ENCODE peak calls at places on chromosomes 4 and X, in five cellular contexts. One of them, this sample, is unnamed.

GRCh38 chr4:109820563-109820962 is 5.0 kb downstream of the GAR1 start:
- DNase-seq in RWPE1: no peak
- DNase-seq in bronchial epithelial cell: no peak
- DNase-seq in ascending aorta: no peak
- DNase-seq in sigmoid colon: no peak
- DNase-seq in this sample: peak; percentile 50

GRCh38 chr4:3251691-3252479 is 2.9 kb downstream of the MSANTD1 start:
- DNase-seq in RWPE1: no peak
- DNase-seq in bronchial epithelial cell: no peak
- DNase-seq in ascending aorta: peak; percentile 58
- DNase-seq in sigmoid colon: peak; percentile 57
- DNase-seq in this sample: no peak

GRCh38 chr4:6890358-6890757 is 19.3 kb upstream of the TBC1D14 start:
- DNase-seq in RWPE1: no peak
- DNase-seq in bronchial epithelial cell: no peak
- DNase-seq in ascending aorta: no peak
- DNase-seq in sigmoid colon: peak; percentile 32
- DNase-seq in this sample: no peak

GRCh38 chrX:46961574-46962279 is 49.5 kb downstream of the JADE3 start:
- DNase-seq in RWPE1: no peak
- DNase-seq in bronchial epithelial cell: no peak
- DNase-seq in ascending aorta: no peak
- DNase-seq in sigmoid colon: no peak
- DNase-seq in this sample: no peak

GRCh38 chrX:46757052-46757451 is 1.9 kb downstream of the SLC9A7 start:
- DNase-seq in RWPE1: no peak
- DNase-seq in bronchial epithelial cell: no peak
- DNase-seq in ascending aorta: no peak
- DNase-seq in sigmoid colon: no peak
- DNase-seq in this sample: no peak

GRCh38 chrX:40073439-40074054 is 24.2 kb downstream of the BCOR start:
- DNase-seq in RWPE1: no peak
- DNase-seq in bronchial epithelial cell: no peak
- DNase-seq in ascending aorta: no peak
- DNase-seq in sigmoid colon: no peak
- DNase-seq in this sample: no peak

GRCh38 chr4:152778656-152779512 is 646 bp downstream of the TIGD4 start:
- DNase-seq in RWPE1: peak; percentile 3
- DNase-seq in bronchial epithelial cell: peak; percentile 27
- DNase-seq in ascending aorta: no peak
- DNase-seq in sigmoid colon: peak; percentile 66
- DNase-seq in this sample: peak; percentile 49

GRCh38 chr4:107721436-107722090 is 1.5 kb upstream of the PAPSS1 start:
- DNase-seq in RWPE1: no peak
- DNase-seq in bronchial epithelial cell: no peak
- DNase-seq in ascending aorta: no peak
- DNase-seq in sigmoid colon: no peak
- DNase-seq in this sample: no peak

GRCh38 chr4:112514079-112514448 is 1.9 kb downstream of the NEUROG2 start:
- DNase-seq in RWPE1: no peak
- DNase-seq in bronchial epithelial cell: no peak
- DNase-seq in ascending aorta: no peak
- DNase-seq in sigmoid colon: no peak
- DNase-seq in this sample: no peak

GRCh38 chr4:164177186-164177585 is 576.7 kb upstream of the SMIM31 start:
- DNase-seq in RWPE1: no peak
- DNase-seq in bronchial epithelial cell: no peak
- DNase-seq in ascending aorta: no peak
- DNase-seq in sigmoid colon: no peak
- DNase-seq in this sample: no peak

GRCh38 chr4:15765306-15765705 is 12.8 kb upstream of the CD38 start:
- DNase-seq in RWPE1: no peak
- DNase-seq in bronchial epithelial cell: no peak
- DNase-seq in ascending aorta: no peak
- DNase-seq in sigmoid colon: no peak
- DNase-seq in this sample: no peak

DNA sequence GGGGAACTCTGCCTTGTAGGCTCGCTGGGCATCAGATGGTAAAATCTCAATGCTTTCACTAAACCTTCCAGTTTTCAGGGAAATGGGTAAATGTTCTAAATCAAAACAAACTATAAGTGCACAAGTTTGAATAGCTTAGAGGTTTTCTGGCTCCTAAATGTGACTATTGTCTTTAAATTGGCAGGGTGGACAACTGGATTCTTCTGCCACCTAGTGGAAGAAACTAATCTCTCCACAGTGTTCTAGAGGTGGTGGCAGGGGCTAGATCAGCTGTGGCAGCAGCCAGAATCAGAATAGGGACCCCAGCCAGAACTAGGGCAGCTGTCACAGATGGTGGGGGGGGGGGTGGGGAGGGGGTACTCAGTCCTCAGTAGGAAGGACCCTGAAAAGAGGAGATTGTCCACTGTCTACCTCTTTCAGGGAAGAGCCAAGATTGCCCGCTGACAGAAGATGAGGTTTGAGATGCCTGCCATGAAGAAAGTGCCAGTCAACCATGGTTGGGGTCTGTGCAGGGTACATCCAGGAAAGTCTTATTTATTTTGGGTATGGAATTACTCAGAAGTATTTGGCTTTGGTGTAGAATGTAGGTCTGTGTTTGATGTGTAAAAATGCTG is 201.4 kb downstream of the CCNG2 start:
- DNase-seq in RWPE1: peak; percentile 60
- DNase-seq in bronchial epithelial cell: peak; percentile 47
- DNase-seq in ascending aorta: no peak
- DNase-seq in sigmoid colon: no peak
- DNase-seq in this sample: no peak
- TF ChIP-seq CTCF in RWPE1: peak; percentile 57
- TF ChIP-seq CTCF in bronchial epithelial cell: peak; percentile 69
- TF ChIP-seq CTCF in ascending aorta: no peak
- TF ChIP-seq CTCF in sigmoid colon: peak; percentile 14
- TF ChIP-seq CTCF in this sample: no peak

GRCh38 chrX:139758250-139758649 is 50.3 kb upstream of the MCF2 start:
- DNase-seq in RWPE1: no peak
- DNase-seq in bronchial epithelial cell: no peak
- DNase-seq in ascending aorta: no peak
- DNase-seq in sigmoid colon: no peak
- DNase-seq in this sample: no peak

GRCh38 chrX:139762400-139763183 is 54.6 kb upstream of the MCF2 start:
- DNase-seq in RWPE1: no peak
- DNase-seq in bronchial epithelial cell: no peak
- DNase-seq in ascending aorta: peak; percentile 68
- DNase-seq in sigmoid colon: no peak
- DNase-seq in this sample: no peak

GRCh38 chrX:139758809-139759208 is 50.8 kb upstream of the MCF2 start:
- DNase-seq in RWPE1: no peak
- DNase-seq in bronchial epithelial cell: peak; percentile 18
- DNase-seq in ascending aorta: no peak
- DNase-seq in sigmoid colon: no peak
- DNase-seq in this sample: no peak

GRCh38 chrX:139759637-139760036 is 51.7 kb upstream of the MCF2 start:
- DNase-seq in RWPE1: no peak
- DNase-seq in bronchial epithelial cell: peak; percentile 20
- DNase-seq in ascending aorta: no peak
- DNase-seq in sigmoid colon: no peak
- DNase-seq in this sample: no peak
- TF ChIP-seq CTCF in RWPE1: no peak
- TF ChIP-seq CTCF in bronchial epithelial cell: peak; percentile 25
- TF ChIP-seq CTCF in ascending aorta: peak; percentile 6
- TF ChIP-seq CTCF in sigmoid colon: no peak
- TF ChIP-seq CTCF in this sample: no peak

GRCh38 chr4:56619160-56619559 is 61.9 kb downstream of the HOPX start:
- DNase-seq in RWPE1: no peak
- DNase-seq in bronchial epithelial cell: peak; percentile 56
- DNase-seq in ascending aorta: no peak
- DNase-seq in sigmoid colon: no peak
- DNase-seq in this sample: no peak
- TF ChIP-seq CTCF in RWPE1: no peak
- TF ChIP-seq CTCF in bronchial epithelial cell: peak; percentile 12
- TF ChIP-seq CTCF in ascending aorta: no peak
- TF ChIP-seq CTCF in sigmoid colon: no peak
- TF ChIP-seq CTCF in this sample: no peak

GRCh38 chr4:47486306-47486705 is 1.2 kb downstream of the ATP10D start:
- DNase-seq in RWPE1: no peak
- DNase-seq in bronchial epithelial cell: no peak
- DNase-seq in ascending aorta: no peak
- DNase-seq in sigmoid colon: no peak
- DNase-seq in this sample: no peak

GRCh38 chr4:47493238-47494123 is 8.4 kb downstream of the ATP10D start:
- DNase-seq in RWPE1: no peak
- DNase-seq in bronchial epithelial cell: no peak
- DNase-seq in ascending aorta: no peak
- DNase-seq in sigmoid colon: no peak
- DNase-seq in this sample: no peak

GRCh38 chr4:47488706-47489105 is 3.6 kb downstream of the ATP10D start:
- DNase-seq in RWPE1: no peak
- DNase-seq in bronchial epithelial cell: no peak
- DNase-seq in ascending aorta: no peak
- DNase-seq in sigmoid colon: no peak
- DNase-seq in this sample: no peak

GRCh38 chr4:47494124-47494430 is 9.0 kb downstream of the ATP10D start:
- DNase-seq in RWPE1: no peak
- DNase-seq in bronchial epithelial cell: no peak
- DNase-seq in ascending aorta: no peak
- DNase-seq in sigmoid colon: no peak
- DNase-seq in this sample: no peak

GRCh38 chr4:47490550-47490949 is 5.5 kb downstream of the ATP10D start:
- DNase-seq in RWPE1: peak; percentile 27
- DNase-seq in bronchial epithelial cell: peak; percentile 79
- DNase-seq in ascending aorta: no peak
- DNase-seq in sigmoid colon: no peak
- DNase-seq in this sample: no peak
- TF ChIP-seq CTCF in RWPE1: peak; percentile 18
- TF ChIP-seq CTCF in bronchial epithelial cell: peak; percentile 64
- TF ChIP-seq CTCF in ascending aorta: no peak
- TF ChIP-seq CTCF in sigmoid colon: no peak
- TF ChIP-seq CTCF in this sample: no peak

GRCh38 chr4:67087897-67088296 is 457.4 kb downstream of the CENPC start:
- DNase-seq in RWPE1: peak; percentile 5
- DNase-seq in bronchial epithelial cell: peak; percentile 49
- DNase-seq in ascending aorta: no peak
- DNase-seq in sigmoid colon: no peak
- DNase-seq in this sample: no peak
- TF ChIP-seq CTCF in RWPE1: peak; percentile 20
- TF ChIP-seq CTCF in bronchial epithelial cell: peak; percentile 57
- TF ChIP-seq CTCF in ascending aorta: no peak
- TF ChIP-seq CTCF in sigmoid colon: no peak
- TF ChIP-seq CTCF in this sample: peak; percentile 39

GRCh38 chr4:26457412-26457811 is 32.9 kb downstream of the CCKAR start:
- DNase-seq in RWPE1: no peak
- DNase-seq in bronchial epithelial cell: no peak
- DNase-seq in ascending aorta: no peak
- DNase-seq in sigmoid colon: no peak
- DNase-seq in this sample: no peak

GRCh38 chr4:26459054-26459755 is 31.1 kb downstream of the CCKAR start:
- DNase-seq in RWPE1: peak; percentile 63
- DNase-seq in bronchial epithelial cell: peak; percentile 65
- DNase-seq in ascending aorta: no peak
- DNase-seq in sigmoid colon: no peak
- DNase-seq in this sample: no peak

GRCh38 chr4:26455571-26455970 is 34.7 kb downstream of the CCKAR start:
- DNase-seq in RWPE1: no peak
- DNase-seq in bronchial epithelial cell: no peak
- DNase-seq in ascending aorta: no peak
- DNase-seq in sigmoid colon: no peak
- DNase-seq in this sample: no peak

GRCh38 chr4:26459756-26460530 is 30.3 kb downstream of the CCKAR start:
- DNase-seq in RWPE1: no peak
- DNase-seq in bronchial epithelial cell: no peak
- DNase-seq in ascending aorta: no peak
- DNase-seq in sigmoid colon: no peak
- DNase-seq in this sample: no peak

DNA sequence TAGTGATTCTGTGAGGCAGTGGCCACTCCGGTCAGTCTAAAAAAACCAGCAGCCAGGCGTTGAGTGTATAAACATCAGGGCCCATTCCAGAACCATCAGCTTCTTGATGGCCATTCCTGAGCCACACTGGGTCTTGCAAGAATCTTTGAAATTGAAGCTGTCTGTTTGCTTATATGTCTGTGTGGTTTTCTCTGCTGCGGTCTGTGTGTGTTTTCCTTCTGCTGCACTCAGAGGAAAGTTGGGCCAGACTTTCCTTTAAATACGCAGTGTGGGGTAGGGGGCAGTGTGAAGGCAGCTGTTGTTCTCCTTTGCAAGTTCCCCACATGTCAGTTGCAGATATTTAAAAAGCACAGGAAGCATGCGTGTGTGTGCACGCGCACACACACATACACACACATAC is 32.2 kb downstream of the CCKAR start:
- DNase-seq in RWPE1: no peak
- DNase-seq in bronchial epithelial cell: no peak
- DNase-seq in ascending aorta: no peak
- DNase-seq in sigmoid colon: no peak
- DNase-seq in this sample: no peak
- TF ChIP-seq CTCF in RWPE1: no peak
- TF ChIP-seq CTCF in bronchial epithelial cell: no peak
- TF ChIP-seq CTCF in ascending aorta: no peak
- TF ChIP-seq CTCF in sigmoid colon: no peak
- TF ChIP-seq CTCF in this sample: no peak

GRCh38 chr4:52661966-52662705 is 3.0 kb upstream of the USP46 start:
- DNase-seq in RWPE1: no peak
- DNase-seq in bronchial epithelial cell: peak; percentile 74
- DNase-seq in ascending aorta: no peak
- DNase-seq in sigmoid colon: no peak
- DNase-seq in this sample: no peak

GRCh38 chr4:52659722-52660261 is 691 bp upstream of the USP46 start:
- DNase-seq in RWPE1: no peak
- DNase-seq in bronchial epithelial cell: no peak
- DNase-seq in ascending aorta: peak; percentile 84
- DNase-seq in sigmoid colon: peak; percentile 81
- DNase-seq in this sample: peak; percentile 26

GRCh38 chr4:52658671-52659015 is 458 bp downstream of the USP46 start:
- DNase-seq in RWPE1: no peak
- DNase-seq in bronchial epithelial cell: no peak
- DNase-seq in ascending aorta: no peak
- DNase-seq in sigmoid colon: peak; percentile 66
- DNase-seq in this sample: no peak

GRCh38 chr4:52659016-52659721 is at the start of gene USP46:
- DNase-seq in RWPE1: peak; percentile 80
- DNase-seq in bronchial epithelial cell: peak; percentile 38
- DNase-seq in ascending aorta: peak; percentile 86
- DNase-seq in sigmoid colon: peak; percentile 86
- DNase-seq in this sample: peak; percentile 44

GRCh38 chr4:52660643-52661042 is 1.5 kb upstream of the USP46 start:
- DNase-seq in RWPE1: no peak
- DNase-seq in bronchial epithelial cell: no peak
- DNase-seq in ascending aorta: no peak
- DNase-seq in sigmoid colon: no peak
- DNase-seq in this sample: no peak
- TF ChIP-seq CTCF in RWPE1: no peak
- TF ChIP-seq CTCF in bronchial epithelial cell: no peak
- TF ChIP-seq CTCF in ascending aorta: no peak
- TF ChIP-seq CTCF in sigmoid colon: no peak
- TF ChIP-seq CTCF in this sample: no peak

This sample was measured in breast epithelium.